ENCODE peak calls at places on chromosomes 11 and 22, in seven cellular contexts. V is GM18507; C is NCI-H460; W is activated CD4-positive, CD25-positive, alpha-beta regulatory T cell; X is H9; F is NCI-H1092; N is GM20000. Q is an unnamed sample.
A peak's percentile ranks its signal among the peaks of the same experiment; 100 is the strongest.

GRCh38 chr11:62860835-62861563 is 19.7 kb upstream of the SLC3A2 start:
- DNase-seq in V (no peak), C (no peak), W (no peak), X (no peak), F (no peak), N (no peak), Q (no peak)

GRCh38 chr11:109644158-109644557 is 222.2 kb downstream of the C11orf87 start:
- DNase-seq in V (no peak), C (no peak), W (no peak), X (no peak), F (peak; percentile 85), N (no peak), Q (peak; percentile 99)

GRCh38 chr11:73314121-73314948 is 6.3 kb downstream of the ARHGEF17 start:
- DNase-seq in V (no peak), C (no peak), W (no peak), X (no peak), F (no peak), N (peak; percentile 58), Q (no peak)

GRCh38 chr11:118180300-118180703 is 3.9 kb upstream of the SCN2B start:
- DNase-seq in V (no peak), C (no peak), W (no peak), X (peak; percentile 81), F (no peak), N (no peak), Q (peak; percentile 97)

GRCh38 chr22:30062934-30063333 is 17.3 kb upstream of the HORMAD2 start:
- DNase-seq in V (no peak), C (no peak), W (no peak), X (no peak), F (no peak), N (no peak), Q (no peak)

GRCh38 chr11:118406599-118407166 is 5.3 kb downstream of the ATP5MG start:
- DNase-seq in V (no peak), C (no peak), W (no peak), X (no peak), F (peak; percentile 75), N (no peak), Q (no peak)

GRCh38 chr22:33707581-33707980 is 212.7 kb downstream of the LARGE1 start:
- DNase-seq in V (no peak), C (no peak), W (no peak), X (no peak), F (no peak), N (no peak), Q (no peak)

GRCh38 chr11:32713496-32713895 is 81.0 kb downstream of the CCDC73 start:
- DNase-seq in V (no peak), C (no peak), W (no peak), X (no peak), F (no peak), N (no peak), Q (no peak)

GRCh38 chr11:119629834-119630624 is 99.0 kb downstream of the NECTIN1 start:
- DNase-seq in V (no peak), C (no peak), W (no peak), X (no peak), F (no peak), N (no peak), Q (no peak)

GRCh38 chr22:20591660-20592310 is 84.4 kb downstream of the MED15 start:
- DNase-seq in V (no peak), C (no peak), W (no peak), X (peak; percentile 83), F (peak; percentile 85), N (no peak), Q (no peak)

GRCh38 chr11:120880791-120881190 is 143.1 kb upstream of the TBCEL start:
- DNase-seq in V (no peak), C (no peak), W (no peak), X (no peak), F (no peak), N (no peak), Q (no peak)

GRCh38 chr22:42500164-42500835 is 19.3 kb downstream of the RRP7A start:
- DNase-seq in V (peak; percentile 95), C (peak; percentile 76), W (peak; percentile 71), X (peak; percentile 96), F (no peak), N (peak; percentile 100), Q (peak; percentile 59)

GRCh38 chr22:20316217-20316843 is 3.5 kb downstream of the DGCR6L start:
- DNase-seq in V (no peak), C (no peak), W (no peak), X (peak; percentile 18), F (no peak), N (no peak), Q (no peak)

GRCh38 chr11:130858215-130858614 is 58.1 kb downstream of the SNX19 start:
- DNase-seq in V (no peak), C (no peak), W (no peak), X (no peak), F (no peak), N (no peak), Q (no peak)

GRCh38 chr11:290621-291231 is 1.8 kb downstream of the PGGHG start:
- DNase-seq in V (no peak), C (no peak), W (no peak), X (no peak), F (no peak), N (no peak), Q (no peak)

GRCh38 chr22:38352436-38352835 is 35.2 kb upstream of the CSNK1E start:
- DNase-seq in V (no peak), C (no peak), W (no peak), X (no peak), F (no peak), N (no peak), Q (no peak)

Q was measured in cerebellar cortex.